ENCODE peak calls at places on chromosomes 4 and X, in six cellular contexts. I is PC-3, Z is B cell, U is nephron progenitor cell, P is breast epithelium, T is foreskin fibroblast. L is an unnamed sample.

GRCh38 chr4:17265653-17266052 is 246.2 kb downstream of the QDPR start:
- DNase-seq in I (no peak), Z (no peak), U (no peak), P (no peak), T (no peak), L (no peak)

GRCh38 chrX:153818571-153819397 is 11.6 kb downstream of the PDZD4 start:
- DNase-seq in I (peak), Z (peak), U (peak), P (no peak), T (peak), L (no peak)

GRCh38 chr4:184388106-184388505 is 86.2 kb downstream of the IRF2 start:
- DNase-seq in I (no peak), Z (no peak), U (no peak), P (no peak), T (no peak), L (no peak)

GRCh38 chr4:72567821-72568620 is 1.0 kb downstream of the ADAMTS3 start:
- DNase-seq in I (peak), Z (no peak), U (peak), P (peak), T (peak), L (peak)

GRCh38 chrX:15915959-15916703 is 61.5 kb upstream of the AP1S2 start:
- DNase-seq in I (no peak), Z (no peak), U (no peak), P (no peak), T (no peak), L (no peak)

GRCh38 chrX:14027031-14027430 is 2.7 kb downstream of the GEMIN8 start:
- DNase-seq in I (peak), Z (no peak), U (no peak), P (peak), T (peak), L (peak)

GRCh38 chrX:48487362-48487785 is 11.4 kb downstream of the FTSJ1 start:
- DNase-seq in I (peak), Z (no peak), U (no peak), P (no peak), T (peak), L (peak)

GRCh38 chr4:94974773-94975172 is 217.0 kb downstream of the BMPR1B start:
- DNase-seq in I (peak), Z (no peak), U (no peak), P (no peak), T (peak), L (peak)

GRCh38 chr4:147755567-147756295 is 23.8 kb downstream of the ARHGAP10 start:
- DNase-seq in I (no peak), Z (no peak), U (no peak), P (no peak), T (peak), L (no peak)

GRCh38 chr4:41256740-41257256 is at the start of gene UCHL1:
- DNase-seq in I (no peak), Z (peak), U (peak), P (no peak), T (peak), L (no peak)

GRCh38 chr4:69760455-69760854 is at the start of gene SULT1B1:
- DNase-seq in I (no peak), Z (no peak), U (no peak), P (no peak), T (peak), L (peak)

GRCh38 chr4:80115368-80116181 is 42.5 kb upstream of the ANTXR2 start:
- DNase-seq in I (no peak), Z (no peak), U (no peak), P (no peak), T (peak), L (no peak)

GRCh38 chr4:6665320-6665654 is 24.8 kb downstream of the MRFAP1 start:
- DNase-seq in I (no peak), Z (no peak), U (no peak), P (no peak), T (no peak), L (no peak)

GRCh38 chr4:128862608-128863313 is 53.3 kb downstream of the JADE1 start:
- DNase-seq in I (no peak), Z (peak), U (peak), P (no peak), T (no peak), L (no peak)

GRCh38 chrX:119512145-119512800 is 44.0 kb downstream of the SLC25A5 start:
- DNase-seq in I (peak), Z (no peak), U (peak), P (peak), T (peak), L (peak)

GRCh38 chr4:8308856-8309771 is 39.6 kb downstream of the HTRA3 start:
- DNase-seq in I (no peak), Z (no peak), U (no peak), P (peak), T (peak), L (no peak)

GRCh38 chrX:68146054-68146453 is 287.2 kb downstream of the OPHN1 start:
- DNase-seq in I (peak), Z (no peak), U (no peak), P (no peak), T (peak), L (peak)

GRCh38 chrX:149456476-149457245 is 48.4 kb downstream of the IDS start:
- DNase-seq in I (no peak), Z (no peak), U (no peak), P (no peak), T (no peak), L (no peak)

GRCh38 chr4:127783026-127783769 is 1.1 kb downstream of the HSPA4L start:
- DNase-seq in I (peak), Z (peak), U (peak), P (peak), T (peak), L (peak)

GRCh38 chr4:83011779-83012630 is 1.4 kb upstream of the LIN54 start:
- DNase-seq in I (peak), Z (no peak), U (peak), P (peak), T (peak), L (peak)

GRCh38 chrX:48835524-48836329 is at the start of gene PCSK1N:
- DNase-seq in I (peak), Z (no peak), U (peak), P (no peak), T (no peak), L (no peak)

GRCh38 chr4:54961357-54961975 is 163.9 kb downstream of the KDR start:
- DNase-seq in I (peak), Z (no peak), U (no peak), P (no peak), T (peak), L (peak)

GRCh38 chrX:47186096-47186740 is 7.4 kb upstream of the UBA1 start:
- DNase-seq in I (no peak), Z (no peak), U (no peak), P (no peak), T (no peak), L (no peak)

GRCh38 chr4:119299221-119300071 is 22.5 kb downstream of the FABP2 start:
- DNase-seq in I (peak), Z (peak), U (no peak), P (no peak), T (peak), L (peak)

GRCh38 chr4:25144870-25145481 is 15.3 kb downstream of the SEPSECS start:
- DNase-seq in I (peak), Z (no peak), U (no peak), P (no peak), T (peak), L (peak)

GRCh38 chrX:57583477-57583876 is 8.3 kb upstream of the ZXDB start:
- DNase-seq in I (peak), Z (no peak), U (no peak), P (no peak), T (peak), L (no peak)

GRCh38 chr4:185283723-185284122 is 74.3 kb downstream of the SNX25 start:
- DNase-seq in I (peak), Z (no peak), U (no peak), P (no peak), T (peak), L (peak)

GRCh38 chr4:126799471-126799870 is 833.3 kb upstream of the INTU start:
- DNase-seq in I (no peak), Z (no peak), U (no peak), P (no peak), T (peak), L (no peak)

GRCh38 chrX:78753571-78753970 is 6.1 kb downstream of the LPAR4 start:
- DNase-seq in I (no peak), Z (no peak), U (no peak), P (no peak), T (peak), L (peak)

GRCh38 chrX:139287155-139287924 is 243.2 kb upstream of the F9 start:
- DNase-seq in I (peak), Z (no peak), U (no peak), P (no peak), T (no peak), L (no peak)

GRCh38 chr4:112523764-112524505 is 8.0 kb upstream of the NEUROG2 start:
- DNase-seq in I (peak), Z (peak), U (peak), P (no peak), T (peak), L (peak)

GRCh38 chr4:147927377-147928137 is 195.7 kb downstream of the ARHGAP10 start:
- DNase-seq in I (peak), Z (no peak), U (no peak), P (no peak), T (peak), L (peak)

GRCh38 chr4:121380448-121381147 is at the start of gene QRFPR:
- DNase-seq in I (no peak), Z (no peak), U (peak), P (no peak), T (peak), L (peak)

GRCh38 chr4:75512336-75513211 is 1.6 kb downstream of the RCHY1 start:
- DNase-seq in I (peak), Z (no peak), U (no peak), P (no peak), T (peak), L (peak)

GRCh38 chrX:133921764-133922389 is 63.5 kb downstream of the GPC3 start:
- DNase-seq in I (peak), Z (no peak), U (peak), P (no peak), T (peak), L (peak)

GRCh38 chrX:85592980-85593379 is 213.5 kb upstream of the POF1B start:
- DNase-seq in I (no peak), Z (no peak), U (no peak), P (no peak), T (no peak), L (no peak)

GRCh38 chr4:18366762-18367358 is 345.3 kb upstream of the LCORL start:
- DNase-seq in I (peak), Z (no peak), U (no peak), P (no peak), T (peak), L (peak)

GRCh38 chr4:38091636-38092035 is 131.4 kb downstream of the PTTG2 start:
- DNase-seq in I (no peak), Z (no peak), U (no peak), P (no peak), T (no peak), L (peak)

GRCh38 chr4:80462537-80463207 is 127.1 kb downstream of the CFAP299 start:
- DNase-seq in I (no peak), Z (no peak), U (no peak), P (no peak), T (no peak), L (no peak)

GRCh38 chr4:182863501-182863900 is 53.7 kb downstream of the DCTD start:
- DNase-seq in I (no peak), Z (no peak), U (no peak), P (no peak), T (no peak), L (no peak)

GRCh38 chr4:182862921-182863320 is 54.3 kb downstream of the DCTD start:
- DNase-seq in I (no peak), Z (no peak), U (no peak), P (no peak), T (no peak), L (no peak)

GRCh38 chr4:182861346-182861745 is 55.8 kb downstream of the DCTD start:
- DNase-seq in I (no peak), Z (no peak), U (no peak), P (no peak), T (no peak), L (no peak)

GRCh38 chr4:182859730-182860129 is 57.5 kb downstream of the DCTD start:
- DNase-seq in I (no peak), Z (no peak), U (no peak), P (no peak), T (no peak), L (no peak)

DNA sequence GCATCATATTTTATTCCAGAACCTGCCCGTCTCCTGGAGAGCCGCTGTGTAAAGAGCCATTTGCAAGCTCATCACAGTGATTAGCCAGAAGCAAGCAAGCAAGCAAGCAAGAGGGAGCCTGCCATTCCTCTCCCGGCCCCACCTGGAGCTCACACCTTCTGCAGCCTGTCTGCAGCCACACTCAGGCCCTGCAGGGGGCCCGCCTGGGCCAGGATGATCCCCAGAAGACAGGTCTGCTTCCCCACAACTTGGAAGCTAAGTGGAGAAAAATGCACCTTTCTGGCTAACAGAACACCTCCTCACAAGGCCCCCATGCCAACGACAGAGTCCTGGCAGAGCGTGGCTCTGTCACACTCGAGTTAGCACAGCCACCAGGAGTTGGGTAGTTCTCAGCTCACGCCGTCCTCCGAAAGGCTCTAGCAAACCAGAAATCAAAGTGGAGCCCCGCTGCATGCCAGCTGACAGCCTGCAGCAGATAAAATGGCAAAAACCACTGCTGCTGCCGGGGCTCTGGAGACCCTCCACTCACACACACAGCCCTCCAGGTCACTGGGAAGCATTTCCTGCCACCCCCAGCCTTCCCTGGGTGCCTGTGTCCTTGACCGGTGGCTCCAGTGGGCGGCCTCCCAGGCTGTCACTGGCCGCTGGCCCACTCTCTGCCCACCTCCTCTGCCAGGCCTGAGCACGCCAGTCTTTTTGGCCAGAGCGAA is 54.9 kb downstream of the DCTD start:
- DNase-seq in I (no peak), Z (no peak), U (no peak), P (no peak), T (no peak), L (no peak)
- TF ChIP-seq CTCF in I (no peak), Z (no peak), U (no peak), P (no peak), T (no peak), L (no peak)

DNA sequence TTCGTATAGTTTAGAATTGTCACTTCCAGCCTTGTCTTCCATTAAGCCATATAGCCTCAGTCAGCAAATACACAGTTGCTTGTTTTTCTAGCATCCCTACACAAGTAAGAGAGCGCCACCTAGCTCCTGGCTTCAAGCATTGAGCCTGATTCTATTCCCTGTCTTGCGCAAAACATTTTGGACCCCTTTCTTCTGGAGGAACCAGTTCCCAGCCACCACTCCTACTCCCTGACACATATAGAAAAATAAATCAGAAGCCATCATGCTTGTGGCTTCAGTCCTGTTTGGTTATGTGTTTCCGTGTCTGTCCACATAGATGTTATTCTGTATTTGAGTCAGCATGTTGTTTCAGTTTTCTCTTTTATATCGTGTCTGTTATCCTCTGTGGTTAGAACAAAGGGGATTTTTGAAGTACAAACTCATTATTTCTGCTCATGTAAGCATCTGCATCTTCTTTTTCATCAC is 59.9 kb downstream of the GK start:
- DNase-seq in I (peak), Z (no peak), U (peak), P (no peak), T (peak), L (peak)
- TF ChIP-seq CTCF in I (peak), Z (peak), U (peak), P (no peak), T (peak), L (peak)

DNA sequence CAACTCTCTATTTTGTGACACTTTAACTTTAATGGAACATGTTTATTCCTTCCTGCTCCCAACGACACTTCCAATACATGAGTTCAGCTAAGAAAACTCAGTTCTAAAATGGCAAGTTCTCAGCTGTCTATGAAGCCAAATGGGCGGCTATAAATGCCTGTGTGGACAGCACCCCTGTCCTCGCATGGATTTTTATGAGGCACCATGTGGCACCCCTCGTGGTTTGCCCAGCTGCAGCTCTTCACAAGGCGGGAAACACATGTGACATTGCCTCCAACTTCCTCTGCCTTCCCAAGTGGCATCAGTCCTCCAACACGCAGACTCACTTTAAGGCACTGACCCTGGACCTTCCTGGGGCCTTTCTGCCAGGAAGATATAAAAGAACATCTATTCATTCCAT is 48.0 kb downstream of the SH3RF1 start:
- DNase-seq in I (no peak), Z (no peak), U (no peak), P (no peak), T (no peak), L (no peak)
- TF ChIP-seq CTCF in I (no peak), Z (no peak), U (no peak), P (no peak), T (no peak), L (no peak)

GRCh38 chr4:48963042-48963679 is 22.9 kb upstream of the CWH43 start:
- DNase-seq in I (peak), Z (peak), U (peak), P (peak), T (peak), L (peak)
- TF ChIP-seq CTCF in I (peak), Z (peak), U (peak), P (peak), T (peak), L (peak)

GRCh38 chrX:130300010-130300282 is 31.2 kb upstream of the ZNF280C start:
- DNase-seq in I (no peak), Z (no peak), U (no peak), P (no peak), T (no peak), L (no peak)
- TF ChIP-seq CTCF in I (no peak), Z (no peak), U (no peak), P (no peak), T (no peak), L (no peak)

DNA sequence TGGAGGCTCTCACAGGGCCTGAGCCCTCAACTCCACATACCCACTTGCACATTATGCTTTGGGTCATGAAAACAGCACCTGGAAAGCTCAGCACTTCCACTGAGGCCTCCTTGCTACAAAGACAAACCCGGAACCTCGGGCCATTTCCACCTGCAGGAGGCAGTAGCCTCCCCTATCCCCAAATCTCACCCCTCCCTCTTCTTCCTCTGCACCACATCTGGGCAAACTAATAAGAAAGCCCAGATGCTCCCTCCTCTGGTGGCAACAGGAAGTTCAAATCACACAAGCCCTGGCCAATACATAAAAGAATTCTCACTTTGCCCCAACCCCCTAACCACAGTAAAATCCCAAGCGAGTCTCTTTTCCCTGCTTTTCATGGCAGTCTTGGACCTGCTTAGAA is 136.4 kb downstream of the MAPK10 start:
- DNase-seq in I (peak), Z (no peak), U (peak), P (no peak), T (peak), L (peak)
- TF ChIP-seq CTCF in I (peak), Z (no peak), U (peak), P (no peak), T (peak), L (peak)